ENCODE peak calls at places on chromosomes 12 and 14, in five cellular contexts. One of them, this sample, is unnamed.

GRCh38 chr14:87529081-87529480 is 463.9 kb downstream of the GALC start:
- DNase-seq in IMR-90: no peak
- DNase-seq in trophoblast cell: no peak
- DNase-seq in H9: peak; percentile 79
- DNase-seq in H1: no peak
- DNase-seq in this sample: peak; percentile 66

GRCh38 chr12:92445253-92446081 is 257.3 kb upstream of the PLEKHG7 start:
- DNase-seq in IMR-90: no peak
- DNase-seq in trophoblast cell: no peak
- DNase-seq in H9: no peak
- DNase-seq in H1: no peak
- DNase-seq in this sample: no peak

GRCh38 chr12:14261096-14261495 is 104.4 kb upstream of the ATF7IP start:
- DNase-seq in IMR-90: no peak
- DNase-seq in trophoblast cell: no peak
- DNase-seq in H9: peak; percentile 53
- DNase-seq in H1: no peak
- DNase-seq in this sample: peak; percentile 64

GRCh38 chr12:104002686-104003085 is 37.0 kb downstream of the TDG start:
- DNase-seq in IMR-90: no peak
- DNase-seq in trophoblast cell: no peak
- DNase-seq in H9: no peak
- DNase-seq in H1: no peak
- DNase-seq in this sample: no peak

GRCh38 chr12:123907726-123908476 is 64.7 kb downstream of the CCDC92 start:
- DNase-seq in IMR-90: no peak
- DNase-seq in trophoblast cell: no peak
- DNase-seq in H9: no peak
- DNase-seq in H1: no peak
- DNase-seq in this sample: no peak

GRCh38 chr12:53060721-53061276 is 10.9 kb downstream of the TNS2 start:
- DNase-seq in IMR-90: no peak
- DNase-seq in trophoblast cell: no peak
- DNase-seq in H9: no peak
- DNase-seq in H1: no peak
- DNase-seq in this sample: no peak

GRCh38 chr14:106844608-106845285 is 1318.4 kb downstream of the TMEM121 start:
- DNase-seq in IMR-90: no peak
- DNase-seq in trophoblast cell: peak; percentile 48
- DNase-seq in H9: no peak
- DNase-seq in H1: no peak
- DNase-seq in this sample: no peak

GRCh38 chr14:26841920-26842741 is 244.3 kb upstream of the NOVA1 start:
- DNase-seq in IMR-90: peak; percentile 60
- DNase-seq in trophoblast cell: peak; percentile 72
- DNase-seq in H9: no peak
- DNase-seq in H1: no peak
- DNase-seq in this sample: peak; percentile 81

GRCh38 chr14:72614891-72615410 is 278.9 kb downstream of the DPF3 start:
- DNase-seq in IMR-90: no peak
- DNase-seq in trophoblast cell: no peak
- DNase-seq in H9: no peak
- DNase-seq in H1: no peak
- DNase-seq in this sample: no peak

GRCh38 chr12:95130096-95130495 is 56.7 kb upstream of the NR2C1 start:
- DNase-seq in IMR-90: peak; percentile 59
- DNase-seq in trophoblast cell: no peak
- DNase-seq in H9: no peak
- DNase-seq in H1: no peak
- DNase-seq in this sample: peak; percentile 98

GRCh38 chr14:104517867-104518266 is 61.7 kb upstream of the C14orf180 start:
- DNase-seq in IMR-90: no peak
- DNase-seq in trophoblast cell: no peak
- DNase-seq in H9: no peak
- DNase-seq in H1: no peak
- DNase-seq in this sample: no peak

GRCh38 chr12:66279127-66279712 is 23.1 kb upstream of the HELB start:
- DNase-seq in IMR-90: peak; percentile 22
- DNase-seq in trophoblast cell: no peak
- DNase-seq in H9: no peak
- DNase-seq in H1: no peak
- DNase-seq in this sample: peak; percentile 44

GRCh38 chr12:92478692-92479091 is 224.1 kb upstream of the PLEKHG7 start:
- DNase-seq in IMR-90: no peak
- DNase-seq in trophoblast cell: no peak
- DNase-seq in H9: no peak
- DNase-seq in H1: no peak
- DNase-seq in this sample: no peak

DNA sequence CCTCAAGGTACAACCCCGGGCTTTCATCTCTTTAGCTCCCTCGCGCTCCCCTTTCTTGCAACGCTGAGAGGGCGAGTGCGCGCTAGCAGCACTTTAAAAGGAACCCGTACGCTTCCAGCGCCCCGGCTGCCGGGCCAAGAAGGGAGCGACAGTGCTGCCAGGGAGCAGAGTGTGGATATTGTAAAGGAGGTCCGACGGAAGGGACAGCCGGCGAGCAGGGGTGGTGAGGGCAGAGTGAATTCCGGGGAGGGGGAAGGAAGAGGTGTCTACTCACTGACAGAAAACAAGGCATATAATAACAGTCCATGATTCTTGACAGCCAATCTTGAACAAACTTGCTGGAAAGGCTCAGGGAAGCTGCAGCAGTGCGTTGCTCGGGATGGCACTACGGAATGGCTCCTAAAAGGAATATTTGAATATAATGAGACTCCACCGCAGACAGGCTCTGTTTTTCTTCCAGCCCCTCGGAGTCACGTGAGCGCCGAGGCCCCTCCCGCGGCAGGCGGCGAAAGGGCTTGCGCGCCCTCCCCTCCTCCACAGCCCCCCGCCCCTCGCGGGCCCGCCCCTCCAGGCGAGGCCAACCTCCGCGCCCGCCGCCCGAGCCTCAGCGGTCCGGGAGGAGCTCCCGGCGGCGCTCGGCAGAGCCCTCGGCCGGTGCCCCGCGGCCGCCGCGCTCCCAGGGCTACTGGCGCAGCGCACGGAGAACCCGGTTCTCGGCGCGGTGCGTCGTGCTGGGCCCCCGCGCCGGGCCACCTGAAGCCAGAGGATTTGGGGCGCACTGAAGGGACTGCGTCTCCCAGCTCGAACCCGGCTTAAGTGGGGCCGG is 3.4 kb downstream of the BMP4 start:
- DNase-seq in IMR-90: peak; percentile 74
- DNase-seq in trophoblast cell: peak; percentile 56
- DNase-seq in H9: peak; percentile 86
- DNase-seq in H1: no peak
- DNase-seq in this sample: peak; percentile 93
- H4K8ac ChIP-seq in IMR-90: peak overlapping the region; percentile 75
- H4K8ac ChIP-seq in trophoblast cell: peak overlapping the region; percentile 15
- H4K8ac ChIP-seq in H9: no peak overlapping the region
- H4K8ac ChIP-seq in H1: no peak overlapping the region
- H4K8ac ChIP-seq in this sample: no peak overlapping the region

DNA sequence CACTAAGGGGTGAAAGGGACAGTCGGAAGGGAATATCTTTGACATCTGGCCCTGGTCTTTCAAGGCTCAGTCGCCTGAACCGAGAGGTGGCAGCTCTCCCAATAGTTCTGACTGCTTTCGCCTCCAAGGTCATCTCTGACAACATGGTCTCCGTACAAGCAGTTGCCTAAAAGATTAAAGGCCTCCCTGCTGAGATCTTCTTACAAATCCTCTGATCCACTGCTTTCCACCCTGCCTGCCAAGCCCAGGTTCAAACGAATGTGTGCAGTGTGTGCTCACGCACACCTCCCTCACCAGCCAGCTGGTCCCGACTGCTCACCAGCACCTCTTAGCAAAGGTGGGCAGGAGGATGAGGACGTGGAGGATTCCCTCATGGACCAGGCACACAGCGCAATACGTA is 10.4 kb downstream of the B4GALNT3 start:
- DNase-seq in IMR-90: no peak
- DNase-seq in trophoblast cell: no peak
- DNase-seq in H9: peak; percentile 25
- DNase-seq in H1: no peak
- DNase-seq in this sample: no peak
- H4K8ac ChIP-seq in IMR-90: no peak overlapping the region
- H4K8ac ChIP-seq in trophoblast cell: no peak overlapping the region
- H4K8ac ChIP-seq in H9: no peak overlapping the region
- H4K8ac ChIP-seq in H1: no peak overlapping the region
- H4K8ac ChIP-seq in this sample: no peak overlapping the region

GRCh38 chr12:15443611-15444010 is 121.3 kb downstream of the PTPRO start:
- DNase-seq in IMR-90: no peak
- DNase-seq in trophoblast cell: no peak
- DNase-seq in H9: no peak
- DNase-seq in H1: no peak
- DNase-seq in this sample: no peak

GRCh38 chr12:15446798-15447197 is 124.5 kb downstream of the PTPRO start:
- DNase-seq in IMR-90: no peak
- DNase-seq in trophoblast cell: no peak
- DNase-seq in H9: no peak
- DNase-seq in H1: no peak
- DNase-seq in this sample: no peak

GRCh38 chr12:15443050-15443449 is 120.7 kb downstream of the PTPRO start:
- DNase-seq in IMR-90: no peak
- DNase-seq in trophoblast cell: no peak
- DNase-seq in H9: no peak
- DNase-seq in H1: no peak
- DNase-seq in this sample: no peak

GRCh38 chr12:15439459-15439858 is 117.2 kb downstream of the PTPRO start:
- DNase-seq in IMR-90: no peak
- DNase-seq in trophoblast cell: no peak
- DNase-seq in H9: no peak
- DNase-seq in H1: no peak
- DNase-seq in this sample: no peak

DNA sequence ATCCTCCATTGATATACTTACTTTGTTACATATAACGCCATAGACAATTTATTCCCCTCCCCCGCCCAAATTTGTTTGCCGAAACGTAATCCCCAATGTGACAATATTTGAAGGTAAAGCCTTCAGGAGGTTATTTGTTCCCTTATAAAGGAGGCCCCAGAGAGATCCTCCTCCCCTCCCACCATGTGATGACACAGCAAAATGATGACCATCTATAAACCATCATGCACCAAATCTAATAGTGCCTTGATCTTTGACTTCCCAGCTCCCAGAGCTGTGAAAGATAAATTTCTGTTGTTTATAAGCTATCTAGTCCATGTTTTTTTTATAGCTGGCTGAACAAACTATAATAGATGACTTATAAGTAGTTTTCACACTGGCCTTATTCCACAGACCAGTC is 122.2 kb downstream of the PTPRO start:
- DNase-seq in IMR-90: no peak
- DNase-seq in trophoblast cell: no peak
- DNase-seq in H9: no peak
- DNase-seq in H1: no peak
- DNase-seq in this sample: no peak
- H4K8ac ChIP-seq in IMR-90: no peak overlapping the region
- H4K8ac ChIP-seq in trophoblast cell: no peak overlapping the region
- H4K8ac ChIP-seq in H9: no peak overlapping the region
- H4K8ac ChIP-seq in H1: no peak overlapping the region
- H4K8ac ChIP-seq in this sample: no peak overlapping the region

GRCh38 chr12:1595026-1595561 is 713 bp upstream of the FBXL14 start:
- DNase-seq in IMR-90: no peak
- DNase-seq in trophoblast cell: no peak
- DNase-seq in H9: no peak
- DNase-seq in H1: no peak
- DNase-seq in this sample: no peak

GRCh38 chr12:1594295-1595025 is at the start of gene FBXL14:
- DNase-seq in IMR-90: peak; percentile 79
- DNase-seq in trophoblast cell: peak; percentile 80
- DNase-seq in H9: peak; percentile 95
- DNase-seq in H1: no peak
- DNase-seq in this sample: peak; percentile 92

GRCh38 chr12:1592444-1593231 is 1.7 kb downstream of the FBXL14 start:
- DNase-seq in IMR-90: peak; percentile 84
- DNase-seq in trophoblast cell: no peak
- DNase-seq in H9: peak; percentile 62
- DNase-seq in H1: no peak
- DNase-seq in this sample: peak; percentile 61

GRCh38 chr12:1594045-1594294 is 411 bp downstream of the FBXL14 start:
- DNase-seq in IMR-90: no peak
- DNase-seq in trophoblast cell: peak; percentile 16
- DNase-seq in H9: peak; percentile 65
- DNase-seq in H1: no peak
- DNase-seq in this sample: peak; percentile 60

DNA sequence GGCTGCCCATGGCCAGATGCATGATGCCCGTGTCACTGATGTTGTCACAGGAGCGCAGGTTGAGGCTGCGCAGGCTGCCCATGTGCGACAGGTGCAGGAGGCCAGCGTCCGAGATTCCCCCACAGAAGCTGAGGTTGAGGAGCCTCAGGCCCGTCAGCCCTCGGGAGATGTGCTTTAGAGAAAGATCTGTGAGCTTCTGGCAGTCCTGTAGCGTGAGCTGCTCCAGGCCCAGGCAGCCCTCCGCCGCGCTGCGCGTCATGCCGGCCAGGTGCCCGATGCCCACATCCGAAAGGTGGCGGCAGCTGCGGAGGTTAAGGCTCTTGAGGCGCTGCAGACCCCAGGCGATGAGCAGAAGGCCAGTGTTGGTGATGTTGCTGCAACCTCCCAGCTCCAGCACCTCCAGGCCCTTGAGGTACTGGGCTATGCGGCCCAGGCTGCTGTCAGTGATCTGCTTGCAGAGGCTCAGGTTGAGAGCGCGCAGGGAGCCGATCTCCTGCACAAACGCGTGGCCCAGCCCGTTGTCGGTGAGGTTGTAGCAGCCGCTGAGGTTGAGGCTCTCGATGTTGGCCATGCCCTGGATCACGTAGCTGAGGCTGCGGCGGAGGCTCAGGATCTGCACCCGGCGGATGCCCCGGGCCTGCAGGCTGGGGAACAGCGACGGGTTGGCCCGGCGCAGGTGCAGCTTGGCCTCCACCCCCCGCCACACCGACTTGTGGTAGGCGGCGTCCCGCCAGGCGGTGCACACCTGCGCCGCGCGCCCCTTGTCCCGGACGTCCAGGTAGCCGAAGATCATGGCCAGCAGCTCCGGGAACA is 943 bp downstream of the FBXL14 start:
- DNase-seq in IMR-90: no peak
- DNase-seq in trophoblast cell: peak; percentile 33
- DNase-seq in H9: peak; percentile 75
- DNase-seq in H1: no peak
- DNase-seq in this sample: peak; percentile 60
- H4K8ac ChIP-seq in IMR-90: peak overlapping the region; percentile 32
- H4K8ac ChIP-seq in trophoblast cell: no peak overlapping the region
- H4K8ac ChIP-seq in H9: no peak overlapping the region
- H4K8ac ChIP-seq in H1: peak overlapping the region; percentile 46
- H4K8ac ChIP-seq in this sample: no peak overlapping the region

GRCh38 chr12:110742718-110743570 is at the start of gene PPP1CC:
- DNase-seq in IMR-90: peak; percentile 89
- DNase-seq in trophoblast cell: peak; percentile 89
- DNase-seq in H9: peak; percentile 97
- DNase-seq in H1: peak; percentile 77
- DNase-seq in this sample: peak; percentile 96
- H4K8ac ChIP-seq in IMR-90: peak within 1 kb of the TSS; percentile 88
- H4K8ac ChIP-seq in trophoblast cell: peak within 1 kb of the TSS; percentile 90
- H4K8ac ChIP-seq in H9: no peak within 1 kb of the TSS
- H4K8ac ChIP-seq in H1: peak within 1 kb of the TSS; percentile 99
- H4K8ac ChIP-seq in this sample: peak within 1 kb of the TSS; percentile 57